ENCODE peak calls at places on chromosomes 2 and 18, in ten cellular contexts. W is AG09309, T is Peyer's patch, O is heart right ventricle, G is lung, X is right lobe of liver, C is MM.1S, Z is kidney epithelial cell, H is PC-9, Y is A549. A is an unnamed sample.

GRCh38 chr2:201182650-201183372 is at the start of gene CASP10:
- DNase-seq in W (no peak), T (no peak), O (no peak), G (no peak), X (no peak), C (peak), Z (peak), H (peak), Y (peak), A (peak)

GRCh38 chr2:88857951-88858406 is 166.5 kb downstream of the RPIA start:
- DNase-seq in W (no peak), T (peak), O (peak), G (no peak), X (no peak), C (no peak), Z (peak), H (peak), Y (peak), A (no peak)

GRCh38 chr2:121046335-121046734 is 238.7 kb downstream of the TFCP2L1 start:
- DNase-seq in W (peak), T (no peak), O (no peak), G (no peak), X (no peak), C (no peak), Z (no peak), H (no peak), Y (no peak), A (no peak)

GRCh38 chr2:43387092-43388062 is 161.0 kb upstream of the ZFP36L2 start:
- DNase-seq in W (no peak), T (no peak), O (no peak), G (peak), X (no peak), C (peak), Z (no peak), H (no peak), Y (no peak), A (peak)

GRCh38 chr18:50806208-50806616 is 13.6 kb downstream of the MRO start:
- DNase-seq in W (no peak), T (peak), O (no peak), G (no peak), X (no peak), C (no peak), Z (no peak), H (no peak), Y (no peak), A (no peak)

GRCh38 chr2:85396531-85397470 is 13.4 kb downstream of the CAPG start:
- DNase-seq in W (no peak), T (no peak), O (no peak), G (no peak), X (no peak), C (peak), Z (no peak), H (peak), Y (no peak), A (peak)

GRCh38 chr2:15863494-15864175 is 76.7 kb upstream of the MYCN start:
- DNase-seq in W (no peak), T (no peak), O (no peak), G (no peak), X (no peak), C (no peak), Z (no peak), H (no peak), Y (no peak), A (no peak)

GRCh38 chr2:54641988-54642387 is 81.5 kb upstream of the EML6 start:
- DNase-seq in W (no peak), T (no peak), O (peak), G (no peak), X (peak), C (no peak), Z (no peak), H (no peak), Y (no peak), A (no peak)

GRCh38 chr2:98014379-98014778 is 18.6 kb upstream of the TMEM131 start:
- DNase-seq in W (no peak), T (no peak), O (no peak), G (no peak), X (no peak), C (no peak), Z (no peak), H (no peak), Y (no peak), A (no peak)

GRCh38 chr2:211800001-211800400 is 738.6 kb downstream of the ERBB4 start:
- DNase-seq in W (no peak), T (no peak), O (no peak), G (no peak), X (no peak), C (no peak), Z (no peak), H (no peak), Y (no peak), A (no peak)

DNA sequence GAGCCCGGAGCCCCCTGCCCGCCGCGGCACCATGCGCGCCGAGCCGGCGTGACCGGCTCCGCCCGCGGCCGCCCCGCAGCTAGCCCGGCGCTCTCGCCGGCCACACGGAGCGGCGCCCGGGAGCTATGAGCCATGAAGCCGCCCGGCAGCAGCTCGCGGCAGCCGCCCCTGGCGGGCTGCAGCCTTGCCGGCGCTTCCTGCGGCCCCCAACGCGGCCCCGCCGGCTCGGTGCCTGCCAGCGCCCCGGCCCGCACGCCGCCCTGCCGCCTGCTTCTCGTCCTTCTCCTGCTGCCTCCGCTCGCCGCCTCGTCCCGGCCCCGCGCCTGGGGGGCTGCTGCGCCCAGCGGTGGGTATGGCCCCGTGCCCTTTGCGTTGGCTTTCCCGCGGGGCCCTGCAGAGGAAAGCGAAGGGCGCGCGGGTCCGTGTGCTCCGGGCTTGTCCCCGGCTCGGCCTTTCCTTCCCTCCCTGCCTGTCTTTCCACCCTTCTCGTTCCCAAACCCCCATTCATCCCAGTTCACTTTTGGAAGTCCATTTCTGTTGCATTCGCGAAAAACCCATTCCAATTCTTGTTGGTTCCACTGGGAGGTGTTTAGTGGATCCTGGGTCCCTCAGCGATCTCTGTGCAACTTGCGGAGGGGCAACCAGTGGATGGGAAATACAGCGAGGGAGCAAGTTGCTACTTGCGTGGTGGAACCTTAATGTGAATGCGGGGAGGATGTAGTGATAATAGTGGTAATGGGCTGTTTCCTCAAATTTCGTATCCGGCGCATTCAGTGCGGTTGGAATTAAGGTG is 599 bp downstream of the ADAM23 start:
- DNase-seq in W (no peak), T (no peak), O (peak), G (no peak), X (no peak), C (peak), Z (no peak), H (peak), Y (peak), A (no peak)
- TF ChIP-seq CTCF in W (no peak), T (no peak), O (no peak), G (no peak), X (no peak), C (no peak), Z (no peak), H (no peak), Y (no peak), A (peak)

GRCh38 chr18:76977681-76978234 is 154.8 kb downstream of the MBP start:
- DNase-seq in W (no peak), T (peak), O (no peak), G (no peak), X (no peak), C (no peak), Z (no peak), H (no peak), Y (no peak), A (no peak)
- H3K4me3 ChIP-seq in W (no peak), T (no peak), O (no peak), G (no peak), X (no peak), C (no peak), Z (no peak), H (no peak), Y (no peak), A (no peak)

DNA sequence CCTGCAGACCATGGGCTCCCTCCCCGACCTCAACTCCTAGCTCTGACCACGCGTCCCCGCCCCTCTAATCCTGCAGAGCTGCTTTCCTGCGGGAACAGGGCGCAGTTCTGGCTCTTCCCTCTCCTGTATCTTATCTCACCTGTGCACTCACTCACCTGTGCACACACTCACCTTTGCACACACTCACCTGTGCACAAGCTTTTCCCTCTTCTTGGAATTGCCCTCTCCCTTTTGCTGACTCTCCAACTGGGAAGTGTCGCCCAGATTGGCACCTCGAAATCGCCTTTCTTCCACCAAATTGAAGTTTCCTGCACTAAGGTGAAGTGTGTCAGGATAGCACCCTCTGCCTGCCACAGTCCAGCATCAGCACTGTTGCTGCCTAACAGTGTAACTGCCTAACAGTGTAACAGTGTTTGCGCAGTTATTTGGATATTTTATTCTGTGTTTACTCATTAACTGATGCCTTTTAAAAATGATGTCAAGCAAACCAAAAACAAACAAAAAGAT is 585 bp upstream of the CMPK2 start:
- DNase-seq in W (no peak), T (peak), O (peak), G (peak), X (no peak), C (peak), Z (no peak), H (no peak), Y (peak), A (no peak)
- TF ChIP-seq CTCF in W (peak), T (peak), O (peak), G (peak), X (peak), C (peak), Z (peak), H (no peak), Y (peak), A (peak)

DNA sequence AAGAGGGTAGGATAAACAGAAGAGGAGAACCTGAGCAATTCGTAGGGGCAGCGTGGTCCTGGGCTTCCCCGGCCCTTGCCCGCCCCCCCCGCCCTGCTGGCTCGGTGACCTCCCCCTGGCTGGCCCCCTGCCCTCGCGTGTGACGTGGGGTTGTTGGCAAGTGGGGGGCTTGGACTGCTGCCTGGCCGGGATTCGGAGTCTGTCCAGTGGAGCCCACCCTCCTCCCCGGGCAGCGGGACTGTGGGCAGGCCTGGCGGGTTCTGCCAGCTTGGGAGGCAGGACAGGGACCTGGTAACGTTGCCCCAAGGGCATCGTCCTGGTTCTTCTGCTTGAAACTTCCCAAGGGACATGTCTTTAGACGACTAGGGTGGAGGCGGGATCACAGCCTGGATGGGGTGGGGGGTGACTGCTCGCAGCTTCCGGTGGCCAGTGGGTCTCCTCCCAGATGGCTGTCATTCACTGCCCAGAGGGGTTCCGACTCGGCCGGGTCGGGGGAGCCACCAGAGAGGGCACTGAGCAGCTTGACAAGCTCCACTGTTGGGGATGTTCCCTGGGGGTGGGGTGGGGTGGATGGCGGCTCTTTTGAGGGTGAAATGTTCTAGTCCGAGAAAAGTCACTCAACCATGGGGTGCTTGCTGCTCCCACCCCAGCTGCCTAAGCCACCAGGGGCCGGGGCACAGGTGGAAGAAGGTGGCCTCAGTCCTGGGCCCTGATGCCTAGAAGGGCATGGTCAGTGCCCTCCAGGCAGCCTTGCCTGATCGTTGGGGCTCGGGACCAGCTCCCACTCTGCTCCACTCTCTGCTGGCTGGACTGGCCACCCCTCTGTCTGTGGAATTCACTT is 4.2 kb upstream of the HS6ST1 start:
- DNase-seq in W (no peak), T (peak), O (no peak), G (peak), X (peak), C (no peak), Z (no peak), H (no peak), Y (no peak), A (no peak)
- H3K4me3 ChIP-seq in W (peak), T (peak), O (peak), G (no peak), X (peak), C (peak), Z (peak), H (peak), Y (peak), A (no peak)